ENCODE peak calls at places on chromosomes 1 and 21, in six cellular contexts. V is tibial nerve; P is stimulated activated CD4-positive, alpha-beta T cell treated with anti-CD3 and anti-CD28 coated beads, Interleukin-4, amount 100 ng/mL, for 4 hours; H is CD8-positive, alpha-beta memory T cell; E is activated naive CD8-positive, alpha-beta T cell treated with anti-CD3 and anti-CD28 coated beads for 36 hours; U is left ventricle myocardium superior. Q is an unnamed sample.

GRCh38 chr1:113282897-113283285 is 107.4 kb upstream of the MAGI3 start:
- DNase-seq in E (no peak), P (no peak), V (no peak), U (no peak), H (no peak), Q (no peak)

GRCh38 chr1:53536606-53537005 is 77.4 kb downstream of the DMRTB1 start:
- DNase-seq in E (no peak), U (no peak), V (no peak), H (no peak), P (no peak), Q (no peak)

GRCh38 chr1:2136386-2136821 is 58.2 kb downstream of the FAAP20 start:
- DNase-seq in E (no peak), H (no peak), P (no peak), U (peak), V (no peak), Q (no peak)

GRCh38 chr1:222696741-222697140 is 15.6 kb downstream of the AIDA start:
- DNase-seq in H (no peak), U (no peak), V (no peak), E (no peak), P (no peak), Q (no peak)

GRCh38 chr1:152411846-152412245 is 2.2 kb downstream of the CRNN start:
- DNase-seq in V (no peak), E (no peak), U (no peak), P (no peak), H (no peak), Q (no peak)

GRCh38 chr1:209355415-209355814 is 228.1 kb upstream of the CAMK1G start:
- DNase-seq in U (no peak), P (no peak), H (no peak), E (no peak), V (no peak), Q (no peak)

GRCh38 chr1:110443393-110443918 is 7.5 kb upstream of the PROK1 start:
- DNase-seq in U (no peak), V (no peak), H (no peak), P (no peak), E (no peak), Q (no peak)

GRCh38 chr1:173581384-173582078 is 21.3 kb downstream of the SLC9C2 start:
- DNase-seq in V (no peak), U (no peak), P (no peak), H (no peak), E (no peak), Q (no peak)

GRCh38 chr1:205162301-205162700 is 40.5 kb upstream of the RBBP5 start:
- DNase-seq in P (no peak), E (no peak), V (no peak), U (no peak), H (no peak), Q (no peak)

GRCh38 chr1:157140068-157140588 is 1.9 kb upstream of the ETV3 start:
- DNase-seq in H (no peak), P (no peak), V (no peak), E (no peak), U (no peak), Q (no peak)

GRCh38 chr1:47940321-47940720 is 56.9 kb downstream of the TRABD2B start:
- DNase-seq in U (no peak), H (no peak), E (no peak), V (no peak), P (no peak), Q (no peak)

GRCh38 chr1:18778437-18778836 is 81.0 kb downstream of the TAS1R2 start:
- DNase-seq in P (no peak), V (no peak), U (no peak), H (no peak), E (no peak), Q (no peak)

GRCh38 chr1:40312238-40313205 is 4.6 kb downstream of the COL9A2 start:
- DNase-seq in E (peak), P (no peak), H (no peak), V (no peak), U (peak), Q (no peak)

GRCh38 chr21:42587036-42587435 is 66.4 kb upstream of the PDE9A start:
- DNase-seq in H (no peak), U (no peak), V (no peak), P (no peak), E (no peak), Q (no peak)

GRCh38 chr1:99018313-99018712 is 13.7 kb upstream of the PLPPR5 start:
- DNase-seq in V (no peak), U (no peak), E (no peak), P (no peak), H (no peak), Q (no peak)

GRCh38 chr1:960371-961131 is at the start of gene KLHL17:
- DNase-seq in P (peak), H (peak), U (peak), V (peak), E (peak), Q (peak)

GRCh38 chr1:160030657-160031367 is 978 bp downstream of the PIGM start:
- DNase-seq in V (no peak), U (no peak), E (no peak), P (no peak), H (peak), Q (no peak)

GRCh38 chr1:211750599-211750998 is 75.2 kb upstream of the NEK2 start:
- DNase-seq in P (no peak), E (no peak), H (no peak), V (no peak), U (no peak), Q (no peak)

Q was measured in activated gamma-delta T cell treated with anti-CD3 and anti-CD28 coated beads, Interleukin-2, amount 50 U/mL, for 16 hours.